ENCODE peak calls at places on chromosomes 5 and 9, in six cellular contexts. One of them, this sample, is unnamed.

GRCh38 chr9:100106616-100107015 is 7.6 kb downstream of the INVS start:
- DNase-seq in GM12865: no peak
- DNase-seq in GM13976: no peak
- DNase-seq in T follicular helper cell: no peak
- DNase-seq in endothelial cell: no peak
- DNase-seq in NCI-H1048: no peak
- DNase-seq in this sample: no peak

GRCh38 chr5:170338933-170339779 is 41.6 kb upstream of the LCP2 start:
- DNase-seq in GM12865: peak
- DNase-seq in GM13976: peak
- DNase-seq in T follicular helper cell: peak
- DNase-seq in endothelial cell: no peak
- DNase-seq in NCI-H1048: no peak
- DNase-seq in this sample: peak

GRCh38 chr5:53601570-53601969 is 41.1 kb downstream of the NDUFS4 start:
- DNase-seq in GM12865: no peak
- DNase-seq in GM13976: no peak
- DNase-seq in T follicular helper cell: no peak
- DNase-seq in endothelial cell: no peak
- DNase-seq in NCI-H1048: no peak
- DNase-seq in this sample: no peak

GRCh38 chr9:134320195-134320885 is 5.9 kb upstream of the RXRA start:
- DNase-seq in GM12865: no peak
- DNase-seq in GM13976: no peak
- DNase-seq in T follicular helper cell: no peak
- DNase-seq in endothelial cell: no peak
- DNase-seq in NCI-H1048: no peak
- DNase-seq in this sample: no peak

GRCh38 chr5:2068515-2068914 is 185.8 kb upstream of the IRX4 start:
- DNase-seq in GM12865: no peak
- DNase-seq in GM13976: no peak
- DNase-seq in T follicular helper cell: no peak
- DNase-seq in endothelial cell: no peak
- DNase-seq in NCI-H1048: no peak
- DNase-seq in this sample: no peak

GRCh38 chr5:35478856-35479682 is 138.6 kb upstream of the SPEF2 start:
- DNase-seq in GM12865: peak
- DNase-seq in GM13976: peak
- DNase-seq in T follicular helper cell: no peak
- DNase-seq in endothelial cell: no peak
- DNase-seq in NCI-H1048: no peak
- DNase-seq in this sample: peak

GRCh38 chr5:135240781-135241360 is 158.2 kb downstream of the MACROH2A1 start:
- DNase-seq in GM12865: no peak
- DNase-seq in GM13976: no peak
- DNase-seq in T follicular helper cell: no peak
- DNase-seq in endothelial cell: no peak
- DNase-seq in NCI-H1048: no peak
- DNase-seq in this sample: no peak

GRCh38 chr9:19998153-19998552 is 209.3 kb upstream of the SLC24A2 start:
- DNase-seq in GM12865: peak
- DNase-seq in GM13976: no peak
- DNase-seq in T follicular helper cell: no peak
- DNase-seq in endothelial cell: no peak
- DNase-seq in NCI-H1048: no peak
- DNase-seq in this sample: peak

GRCh38 chr9:78519786-78520185 is 222.9 kb downstream of the PSAT1 start:
- DNase-seq in GM12865: no peak
- DNase-seq in GM13976: no peak
- DNase-seq in T follicular helper cell: no peak
- DNase-seq in endothelial cell: no peak
- DNase-seq in NCI-H1048: no peak
- DNase-seq in this sample: no peak